ENCODE peak calls at places on chromosomes 4 and X, in seven cellular contexts. O, D, B, E, T, F and W are unnamed samples. For H3K27me3, the result is how much of the 10 kb centered on the place peaks cover.

GRCh38 chrX:153885968-153886903 is at the start of gene L1CAM:
- DNase-seq in O (no peak), D (no peak), B (peak), E (no peak), T (no peak), F (no peak), W (no peak)

GRCh38 chr4:7189066-7189465 is 3.3 kb upstream of the SORCS2 start:
- DNase-seq in O (no peak), D (no peak), B (no peak), E (peak), T (peak), F (no peak), W (no peak)

GRCh38 chrX:6021316-6022091 is 207.2 kb downstream of the NLGN4X start:
- DNase-seq in O (no peak), D (no peak), B (peak), E (no peak), T (no peak), F (no peak), W (peak)

GRCh38 chrX:136205882-136206281 is 45.3 kb downstream of the MAP7D3 start:
- DNase-seq in O (no peak), D (no peak), B (peak), E (no peak), T (no peak), F (no peak), W (no peak)

GRCh38 chrX:131650637-131651410 is 107.0 kb downstream of the OR13H1 start:
- DNase-seq in O (no peak), D (no peak), B (no peak), E (no peak), T (no peak), F (no peak), W (no peak)

GRCh38 chrX:133215747-133216146 is 2.4 kb downstream of the TFDP3 start:
- DNase-seq in O (no peak), D (no peak), B (peak), E (no peak), T (no peak), F (no peak), W (no peak)

GRCh38 chr4:186472948-186473347 is 82.4 kb downstream of the MTNR1A start:
- DNase-seq in O (no peak), D (no peak), B (peak), E (no peak), T (no peak), F (no peak), W (peak)

GRCh38 chr4:170949084-170949483 is 859.3 kb upstream of the AADAT start:
- DNase-seq in O (no peak), D (no peak), B (no peak), E (no peak), T (no peak), F (no peak), W (no peak)

GRCh38 chr4:186458050-186458449 is 97.3 kb downstream of the MTNR1A start:
- DNase-seq in O (no peak), D (no peak), B (peak), E (no peak), T (no peak), F (no peak), W (no peak)

GRCh38 chr4:106679063-106679462 is 310.5 kb upstream of the GIMD1 start:
- DNase-seq in O (no peak), D (no peak), B (no peak), E (no peak), T (no peak), F (no peak), W (no peak)

GRCh38 chr4:119942806-119943205 is 123.8 kb downstream of the MAD2L1 start:
- DNase-seq in O (no peak), D (no peak), B (no peak), E (no peak), T (no peak), F (no peak), W (no peak)

GRCh38 chr4:107736924-107737448 is 17.0 kb upstream of the PAPSS1 start:
- DNase-seq in O (no peak), D (no peak), B (peak), E (no peak), T (no peak), F (no peak), W (peak)

GRCh38 chr4:137819964-137820383 is 287.7 kb upstream of the PCDH18 start:
- DNase-seq in O (no peak), D (no peak), B (peak), E (no peak), T (no peak), F (no peak), W (peak)

GRCh38 chrX:29746326-29746725 is 469.0 kb upstream of the MAGEB2 start:
- DNase-seq in O (no peak), D (no peak), B (no peak), E (no peak), T (no peak), F (no peak), W (no peak)

GRCh38 chr4:183404016-183404415 is 40.4 kb upstream of the CDKN2AIP start:
- DNase-seq in O (no peak), D (no peak), B (no peak), E (no peak), T (no peak), F (no peak), W (no peak)

GRCh38 chr4:2741626-2742025 is 14.5 kb downstream of the TNIP2 start:
- DNase-seq in O (no peak), D (no peak), B (no peak), E (no peak), T (peak), F (no peak), W (peak)

GRCh38 chrX:38482183-38482582 is 79.2 kb upstream of the TSPAN7 start:
- DNase-seq in O (no peak), D (no peak), B (no peak), E (no peak), T (no peak), F (no peak), W (no peak)

GRCh38 chr4:25290490-25291067 is 22.0 kb upstream of the ZCCHC4 start:
- DNase-seq in O (no peak), D (no peak), B (peak), E (no peak), T (no peak), F (no peak), W (no peak)

GRCh38 chrX:5341902-5342301 is 886.8 kb downstream of the NLGN4X start:
- DNase-seq in O (no peak), D (no peak), B (no peak), E (no peak), T (no peak), F (no peak), W (no peak)

GRCh38 chr4:185134176-185134869 is 8.7 kb upstream of the SLC25A4 start:
- DNase-seq in O (no peak), D (no peak), B (peak), E (no peak), T (no peak), F (no peak), W (no peak)

GRCh38 chr4:184255361-184255760 is 37.7 kb upstream of the ENPP6 start:
- DNase-seq in O (peak), D (no peak), B (no peak), E (no peak), T (no peak), F (no peak), W (no peak)

GRCh38 chr4:56786955-56787354 is 34.5 kb downstream of the SPINK2 start:
- DNase-seq in O (peak), D (no peak), B (peak), E (no peak), T (no peak), F (no peak), W (no peak)

GRCh38 chrX:136711147-136711546 is 63.2 kb downstream of the CD40LG start:
- DNase-seq in O (no peak), D (no peak), B (peak), E (peak), T (no peak), F (no peak), W (peak)

GRCh38 chr4:188780028-188780427 is 640.8 kb downstream of the TRIML1 start:
- DNase-seq in O (no peak), D (no peak), B (no peak), E (no peak), T (no peak), F (no peak), W (no peak)

GRCh38 chrX:44997282-44997813 is 124.4 kb downstream of the KDM6A start:
- DNase-seq in O (no peak), D (no peak), B (no peak), E (no peak), T (no peak), F (no peak), W (no peak)

GRCh38 chr4:33715996-33716395 is 2528.3 kb downstream of the ARAP2 start:
- DNase-seq in O (no peak), D (no peak), B (no peak), E (no peak), T (no peak), F (no peak), W (no peak)

GRCh38 chr4:3746701-3747581 is 19.2 kb upstream of the ADRA2C start:
- DNase-seq in O (no peak), D (peak), B (no peak), E (peak), T (no peak), F (no peak), W (no peak)

GRCh38 chr4:7427326-7428260 is 7.1 kb downstream of the PSAPL1 start:
- DNase-seq in O (no peak), D (peak), B (no peak), E (peak), T (peak), F (no peak), W (no peak)

GRCh38 chr4:155423671-155424070 is 46.9 kb upstream of the MAP9 start:
- DNase-seq in O (no peak), D (no peak), B (no peak), E (no peak), T (no peak), F (no peak), W (no peak)

DNA sequence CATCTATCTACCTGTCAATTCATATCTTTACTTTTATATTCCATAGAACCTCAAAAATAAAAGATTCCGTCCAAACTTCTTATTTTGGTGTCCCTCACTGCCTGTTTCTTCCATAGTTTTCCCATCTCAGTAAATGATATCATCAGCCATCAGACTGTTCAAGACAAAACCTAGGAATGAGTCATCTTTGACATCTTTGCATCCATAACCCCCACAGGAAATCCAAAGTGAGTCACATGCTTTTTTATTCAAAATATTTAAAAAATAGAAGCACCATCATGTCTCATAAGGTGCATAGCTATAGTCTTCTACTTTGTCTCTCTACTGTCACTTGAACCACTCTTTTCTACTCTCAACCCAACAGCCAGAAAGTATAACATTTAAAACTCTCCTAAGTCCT is 29.9 kb upstream of the CXXC4 start:
- DNase-seq in O (no peak), D (no peak), B (no peak), E (no peak), T (no peak), F (no peak), W (peak)
- H3K27ac ChIP-seq in O (no peak), D (no peak), B (no peak), E (no peak), T (no peak), F (no peak), W (no peak)

DNA sequence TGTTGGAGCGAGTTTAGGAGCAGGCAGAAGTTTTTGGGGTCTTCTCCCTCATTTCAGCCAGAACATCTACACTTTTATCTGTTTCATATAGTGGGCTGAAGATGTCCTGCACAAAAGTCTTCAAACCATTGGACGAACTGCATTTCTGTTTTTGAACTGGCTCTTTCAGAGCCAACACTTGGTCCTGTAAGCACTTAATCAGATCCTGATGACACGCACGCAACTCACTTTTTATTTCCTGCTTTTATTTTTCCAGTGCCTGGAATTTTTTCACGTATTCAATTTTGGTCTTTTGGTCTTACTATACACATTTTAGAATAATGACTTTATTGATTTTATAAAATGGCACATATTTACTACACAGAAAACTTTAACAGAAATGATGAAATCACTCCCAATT is 40.2 kb upstream of the NKX3-2 start:
- DNase-seq in O (no peak), D (no peak), B (no peak), E (no peak), T (no peak), F (no peak), W (no peak)
- H3K4me3 ChIP-seq in O (no peak), D (no peak), B (no peak), E (no peak), T (no peak), F (no peak), W (no peak)

GRCh38 chr4:573122-573892 is 2.8 kb downstream of the TMEM271 start:
- DNase-seq in O (no peak), D (no peak), B (no peak), E (no peak), T (no peak), F (no peak), W (no peak)
- H3K27me3 ChIP-seq in O (under half), D (under half), B (half or more), E (half or more), T (half or more), F (under half), W (under half)

DNA sequence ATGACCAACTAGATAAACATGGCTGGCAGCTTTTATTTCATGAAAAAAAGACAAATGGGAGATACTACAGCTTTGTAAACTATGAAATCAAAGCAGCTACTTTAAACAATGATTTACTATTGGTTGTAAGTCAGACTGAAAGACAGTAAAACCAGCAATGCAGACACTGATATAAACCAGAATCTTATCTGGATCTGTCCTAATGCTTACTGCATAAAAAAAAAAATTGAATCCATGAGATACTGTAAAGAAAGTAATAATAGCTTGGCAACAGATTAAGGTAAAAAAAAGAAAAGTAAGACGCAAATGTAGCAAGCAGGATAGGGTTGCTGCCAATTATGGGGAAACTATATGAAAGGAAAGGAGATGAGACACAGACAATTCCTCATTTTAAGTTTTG is 7.3 kb downstream of the LCORL start:
- DNase-seq in O (no peak), D (no peak), B (no peak), E (no peak), T (no peak), F (no peak), W (no peak)
- H3K27ac ChIP-seq in O (no peak), D (no peak), B (no peak), E (no peak), T (no peak), F (no peak), W (no peak)

DNA sequence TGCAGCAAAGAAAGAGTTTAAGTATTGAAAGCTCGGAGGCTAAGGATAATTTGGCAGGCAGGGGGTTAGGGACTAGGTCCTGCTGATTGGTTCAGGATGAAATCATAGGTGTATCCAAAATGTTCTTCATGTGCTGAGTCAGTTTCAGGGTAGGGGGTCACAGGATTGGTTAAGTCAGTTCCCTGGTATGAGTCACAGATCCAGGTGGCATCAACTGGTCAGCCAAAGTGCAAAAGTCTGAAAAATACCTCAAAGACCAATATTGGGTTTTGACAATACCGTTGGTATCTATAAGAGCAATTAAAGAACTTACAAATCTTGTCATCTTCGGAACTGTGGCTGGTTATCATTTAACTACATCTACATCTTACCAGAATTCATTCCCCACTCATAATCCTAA is 25.6 kb upstream of the PRDM8 start:
- DNase-seq in O (no peak), D (no peak), B (no peak), E (no peak), T (no peak), F (no peak), W (no peak)
- H3K4me3 ChIP-seq in O (no peak), D (no peak), B (no peak), E (no peak), T (no peak), F (peak), W (no peak)

GRCh38 chr4:8593268-8594096 is 917 bp downstream of the CPZ start:
- DNase-seq in O (peak), D (no peak), B (peak), E (no peak), T (peak), F (no peak), W (peak)
- H3K27me3 ChIP-seq in O (under half), D (under half), B (under half), E (half or more), T (half or more), F (under half), W (under half)

GRCh38 chr4:153450545-153450917 is 15.6 kb upstream of the TMEM131L start:
- DNase-seq in O (no peak), D (no peak), B (no peak), E (no peak), T (no peak), F (no peak), W (no peak)

GRCh38 chr4:153449338-153449737 is 16.8 kb upstream of the TMEM131L start:
- DNase-seq in O (no peak), D (no peak), B (no peak), E (no peak), T (no peak), F (no peak), W (no peak)

GRCh38 chr4:153453455-153453854 is 12.7 kb upstream of the TMEM131L start:
- DNase-seq in O (no peak), D (no peak), B (no peak), E (no peak), T (no peak), F (no peak), W (no peak)

GRCh38 chr4:153452661-153453378 is 13.3 kb upstream of the TMEM131L start:
- DNase-seq in O (no peak), D (no peak), B (no peak), E (no peak), T (no peak), F (no peak), W (no peak)

DNA sequence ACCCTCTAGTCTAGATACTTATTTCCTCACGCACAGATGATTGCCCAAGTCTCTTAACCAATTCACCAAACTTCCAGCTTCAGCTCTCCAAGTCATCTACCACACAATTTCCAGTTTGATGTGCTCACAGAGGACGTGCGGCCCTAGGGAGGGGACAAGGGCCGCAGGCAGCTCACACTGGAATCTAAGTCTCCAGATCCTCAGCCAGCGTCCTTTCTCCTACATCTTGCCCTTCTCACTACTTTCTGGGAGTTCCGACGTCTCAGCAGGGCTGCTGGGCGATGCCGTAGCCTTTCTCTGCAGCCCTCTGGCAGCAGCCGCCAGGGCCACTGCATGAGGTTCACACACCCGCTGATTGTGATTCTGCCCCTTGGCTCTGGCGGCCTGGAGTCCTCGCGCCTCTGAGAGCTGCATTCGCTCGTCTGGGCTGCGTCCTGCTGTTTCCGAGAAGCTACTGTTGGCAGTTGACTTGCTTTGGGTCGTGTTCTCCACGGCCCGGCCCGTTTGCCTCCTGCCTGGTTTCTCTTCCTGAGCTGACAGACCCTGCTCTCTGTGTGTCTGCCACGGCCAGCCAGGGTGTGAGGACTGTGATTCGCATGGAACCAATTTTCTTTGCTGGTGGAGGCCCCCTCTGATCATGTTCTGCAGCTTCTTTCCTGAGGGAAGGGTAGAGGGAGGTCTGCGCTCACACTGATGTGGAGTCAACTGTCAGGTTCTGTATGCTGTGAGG is 14.1 kb upstream of the TMEM131L start:
- DNase-seq in O (peak), D (no peak), B (peak), E (no peak), T (peak), F (no peak), W (no peak)
- H3K27ac ChIP-seq in O (no peak), D (no peak), B (no peak), E (peak), T (no peak), F (no peak), W (no peak)

DNA sequence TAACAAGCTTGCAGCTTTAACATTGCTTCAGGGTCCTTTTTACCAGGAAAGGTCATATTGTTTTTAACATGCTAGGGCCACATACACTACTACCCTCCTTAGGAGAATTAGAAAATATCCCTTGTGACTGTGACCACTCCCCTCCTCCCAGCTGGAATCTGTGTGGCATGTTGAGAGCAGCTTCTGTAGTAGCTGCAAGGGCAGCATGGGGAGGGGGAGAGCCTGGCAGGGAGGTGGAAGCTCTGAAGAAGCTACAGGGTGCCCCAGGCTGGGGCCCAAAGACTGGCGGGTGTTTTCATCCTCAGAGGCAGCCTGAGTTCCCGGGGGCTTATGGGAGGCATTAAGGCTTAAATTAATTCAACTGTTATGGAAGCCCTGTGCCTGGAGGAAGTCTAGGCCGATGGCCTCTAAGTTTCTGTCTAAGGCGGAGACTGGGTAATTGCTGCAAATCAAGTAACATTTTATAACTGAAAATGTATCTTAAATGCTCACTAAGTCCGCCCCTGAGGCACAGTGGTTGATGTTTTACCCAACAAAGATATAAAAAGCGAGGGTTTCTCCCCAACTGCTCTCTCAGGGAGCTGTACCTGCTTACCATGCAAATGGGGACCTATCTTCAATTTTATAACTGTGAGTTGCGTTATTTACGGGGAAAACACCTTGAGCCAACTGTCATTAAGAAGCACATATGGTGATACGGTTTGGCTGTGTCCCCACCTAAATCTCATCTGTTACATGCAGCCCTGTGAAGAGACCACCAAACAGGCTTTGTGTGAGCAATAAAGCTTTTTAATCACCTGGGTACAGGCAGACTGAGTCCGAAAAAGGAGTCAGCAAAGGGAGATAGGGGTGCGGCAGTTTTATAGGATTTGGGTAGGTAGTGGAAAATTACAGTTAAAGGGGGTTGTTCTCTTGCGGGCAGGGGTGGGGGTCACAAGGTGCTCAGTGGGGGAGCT is 37.4 kb upstream of the STS start:
- DNase-seq in O (no peak), D (no peak), B (no peak), E (no peak), T (no peak), F (no peak), W (no peak)
- H3K4me3 ChIP-seq in O (no peak), D (no peak), B (no peak), E (no peak), T (no peak), F (no peak), W (no peak)